ENCODE peak calls at places on chromosomes 4 and X, in seven cellular contexts. One of them, this sample, is unnamed.

GRCh38 chr4:150593996-150594395 is 12.0 kb downstream of the MAB21L2 start:
- DNase-seq in tibial nerve: no peak
- DNase-seq in esophagus squamous epithelium: no peak
- DNase-seq in spleen: no peak
- DNase-seq in breast epithelium: no peak
- DNase-seq in heart left ventricle: no peak
- DNase-seq in body of pancreas: no peak
- DNase-seq in this sample: no peak

GRCh38 chr4:74055498-74055897 is 17.0 kb upstream of the CXCL3 start:
- DNase-seq in spleen: no peak
- DNase-seq in body of pancreas: no peak
- DNase-seq in heart left ventricle: no peak
- DNase-seq in tibial nerve: no peak
- DNase-seq in breast epithelium: no peak
- DNase-seq in esophagus squamous epithelium: no peak
- DNase-seq in this sample: no peak

GRCh38 chr4:140187316-140187695 is 33.3 kb upstream of the MAML3 start:
- DNase-seq in spleen: no peak
- DNase-seq in tibial nerve: no peak
- DNase-seq in breast epithelium: no peak
- DNase-seq in body of pancreas: no peak
- DNase-seq in heart left ventricle: no peak
- DNase-seq in esophagus squamous epithelium: no peak
- DNase-seq in this sample: no peak

GRCh38 chr4:153393397-153393796 is 48.9 kb downstream of the MND1 start:
- DNase-seq in breast epithelium: no peak
- DNase-seq in body of pancreas: no peak
- DNase-seq in spleen: no peak
- DNase-seq in esophagus squamous epithelium: no peak
- DNase-seq in heart left ventricle: no peak
- DNase-seq in tibial nerve: no peak
- DNase-seq in this sample: no peak

GRCh38 chr4:3122081-3122563 is 47.6 kb downstream of the HTT start:
- DNase-seq in esophagus squamous epithelium: no peak
- DNase-seq in tibial nerve: no peak
- DNase-seq in body of pancreas: no peak
- DNase-seq in breast epithelium: no peak
- DNase-seq in spleen: no peak
- DNase-seq in heart left ventricle: no peak
- DNase-seq in this sample: no peak

GRCh38 chr4:182093947-182094346 is 149.3 kb upstream of the TENM3 start:
- DNase-seq in tibial nerve: no peak
- DNase-seq in heart left ventricle: no peak
- DNase-seq in spleen: no peak
- DNase-seq in breast epithelium: no peak
- DNase-seq in esophagus squamous epithelium: no peak
- DNase-seq in body of pancreas: no peak
- DNase-seq in this sample: no peak

GRCh38 chr4:182206916-182207315 is 36.3 kb upstream of the TENM3 start:
- DNase-seq in spleen: no peak
- DNase-seq in tibial nerve: no peak
- DNase-seq in breast epithelium: no peak
- DNase-seq in esophagus squamous epithelium: no peak
- DNase-seq in body of pancreas: no peak
- DNase-seq in heart left ventricle: no peak
- DNase-seq in this sample: no peak

GRCh38 chr4:155377281-155377680 is 516 bp upstream of the MAP9 start:
- DNase-seq in esophagus squamous epithelium: no peak
- DNase-seq in tibial nerve: no peak
- DNase-seq in heart left ventricle: no peak
- DNase-seq in spleen: no peak
- DNase-seq in body of pancreas: no peak
- DNase-seq in breast epithelium: no peak
- DNase-seq in this sample: no peak

GRCh38 chr4:139746430-139746829 is 80.8 kb downstream of the MGST2 start:
- DNase-seq in spleen: no peak
- DNase-seq in body of pancreas: no peak
- DNase-seq in breast epithelium: no peak
- DNase-seq in tibial nerve: no peak
- DNase-seq in heart left ventricle: no peak
- DNase-seq in esophagus squamous epithelium: no peak
- DNase-seq in this sample: no peak

GRCh38 chrX:49060914-49061313 is 2.1 kb downstream of the CCDC120 start:
- DNase-seq in heart left ventricle: no peak
- DNase-seq in esophagus squamous epithelium: no peak
- DNase-seq in tibial nerve: no peak
- DNase-seq in body of pancreas: no peak
- DNase-seq in breast epithelium: no peak
- DNase-seq in spleen: no peak
- DNase-seq in this sample: no peak

GRCh38 chr4:2069986-2070385 is 10.9 kb downstream of the NAT8L start:
- DNase-seq in heart left ventricle: peak
- DNase-seq in esophagus squamous epithelium: no peak
- DNase-seq in spleen: peak
- DNase-seq in tibial nerve: no peak
- DNase-seq in body of pancreas: no peak
- DNase-seq in breast epithelium: no peak
- DNase-seq in this sample: no peak

GRCh38 chr4:155974957-155975356 is 21.3 kb upstream of the CTSO start:
- DNase-seq in breast epithelium: no peak
- DNase-seq in tibial nerve: no peak
- DNase-seq in body of pancreas: no peak
- DNase-seq in heart left ventricle: no peak
- DNase-seq in esophagus squamous epithelium: no peak
- DNase-seq in spleen: no peak
- DNase-seq in this sample: no peak

GRCh38 chrX:47643926-47644325 is 6.4 kb downstream of the ELK1 start:
- DNase-seq in tibial nerve: no peak
- DNase-seq in breast epithelium: no peak
- DNase-seq in spleen: no peak
- DNase-seq in body of pancreas: no peak
- DNase-seq in esophagus squamous epithelium: no peak
- DNase-seq in heart left ventricle: no peak
- DNase-seq in this sample: no peak

GRCh38 chr4:140928880-140929279 is 172.7 kb upstream of the TBC1D9 start:
- DNase-seq in heart left ventricle: no peak
- DNase-seq in body of pancreas: no peak
- DNase-seq in breast epithelium: no peak
- DNase-seq in esophagus squamous epithelium: no peak
- DNase-seq in spleen: no peak
- DNase-seq in tibial nerve: no peak
- DNase-seq in this sample: no peak

GRCh38 chrX:117522725-117523700 is 593.6 kb downstream of the KLHL13 start:
- DNase-seq in breast epithelium: no peak
- DNase-seq in body of pancreas: peak
- DNase-seq in tibial nerve: no peak
- DNase-seq in heart left ventricle: no peak
- DNase-seq in spleen: no peak
- DNase-seq in esophagus squamous epithelium: no peak
- DNase-seq in this sample: no peak

GRCh38 chr4:75919914-75920313 is 17.7 kb upstream of the PPEF2 start:
- DNase-seq in heart left ventricle: peak
- DNase-seq in spleen: no peak
- DNase-seq in esophagus squamous epithelium: no peak
- DNase-seq in breast epithelium: no peak
- DNase-seq in body of pancreas: no peak
- DNase-seq in tibial nerve: no peak
- DNase-seq in this sample: no peak

GRCh38 chrX:107721966-107722707 is 53.5 kb downstream of the TSC22D3 start:
- DNase-seq in esophagus squamous epithelium: no peak
- DNase-seq in spleen: peak
- DNase-seq in tibial nerve: no peak
- DNase-seq in heart left ventricle: no peak
- DNase-seq in body of pancreas: no peak
- DNase-seq in breast epithelium: no peak
- DNase-seq in this sample: no peak

GRCh38 chrX:149392896-149393295 is 112.2 kb downstream of the IDS start:
- DNase-seq in body of pancreas: no peak
- DNase-seq in heart left ventricle: no peak
- DNase-seq in esophagus squamous epithelium: no peak
- DNase-seq in spleen: no peak
- DNase-seq in breast epithelium: no peak
- DNase-seq in tibial nerve: no peak
- DNase-seq in this sample: no peak

GRCh38 chrX:41923925-41924693 is 755 bp upstream of the CASK start:
- DNase-seq in heart left ventricle: no peak
- DNase-seq in breast epithelium: peak
- DNase-seq in spleen: peak
- DNase-seq in tibial nerve: peak
- DNase-seq in body of pancreas: peak
- DNase-seq in esophagus squamous epithelium: no peak
- DNase-seq in this sample: no peak

GRCh38 chrX:153818571-153819397 is 11.6 kb downstream of the PDZD4 start:
- DNase-seq in esophagus squamous epithelium: no peak
- DNase-seq in spleen: peak
- DNase-seq in heart left ventricle: no peak
- DNase-seq in breast epithelium: no peak
- DNase-seq in tibial nerve: no peak
- DNase-seq in body of pancreas: no peak
- DNase-seq in this sample: no peak

GRCh38 chr4:169024762-169025161 is 14.7 kb upstream of the CBR4 start:
- DNase-seq in heart left ventricle: no peak
- DNase-seq in spleen: no peak
- DNase-seq in esophagus squamous epithelium: no peak
- DNase-seq in breast epithelium: no peak
- DNase-seq in tibial nerve: peak
- DNase-seq in body of pancreas: no peak
- DNase-seq in this sample: no peak

GRCh38 chrX:120559799-120560198 is 963 bp downstream of the CUL4B start:
- DNase-seq in breast epithelium: no peak
- DNase-seq in body of pancreas: no peak
- DNase-seq in tibial nerve: no peak
- DNase-seq in spleen: no peak
- DNase-seq in heart left ventricle: no peak
- DNase-seq in esophagus squamous epithelium: no peak
- DNase-seq in this sample: no peak

GRCh38 chr4:154234576-154234975 is 257.0 kb downstream of the DCHS2 start:
- DNase-seq in tibial nerve: no peak
- DNase-seq in esophagus squamous epithelium: no peak
- DNase-seq in spleen: no peak
- DNase-seq in heart left ventricle: no peak
- DNase-seq in breast epithelium: no peak
- DNase-seq in body of pancreas: no peak
- DNase-seq in this sample: no peak

DNA sequence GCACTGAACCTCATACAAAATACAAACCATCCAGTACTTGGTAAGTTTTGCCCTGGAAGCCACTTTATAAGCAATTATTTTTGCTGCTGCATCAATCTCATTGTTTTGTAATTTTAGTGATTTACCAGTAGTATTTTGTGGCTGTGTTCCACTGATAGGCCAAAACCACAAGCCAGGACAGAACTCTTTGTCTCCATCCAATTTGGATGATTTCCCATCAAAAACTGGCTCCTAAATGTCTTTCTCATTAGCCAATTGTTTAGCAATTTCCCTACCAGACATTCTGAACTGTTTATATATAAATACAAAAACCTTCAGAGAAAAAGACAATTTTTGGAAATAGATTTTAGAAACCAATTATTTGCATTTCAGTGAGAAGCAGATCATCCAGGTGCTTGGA is 4.4 kb downstream of the GSPT2 start:
- DNase-seq in body of pancreas: no peak
- DNase-seq in esophagus squamous epithelium: no peak
- DNase-seq in heart left ventricle: no peak
- DNase-seq in tibial nerve: no peak
- DNase-seq in breast epithelium: no peak
- DNase-seq in spleen: no peak
- DNase-seq in this sample: no peak
- TF ChIP-seq CTCF in body of pancreas: no peak
- TF ChIP-seq CTCF in esophagus squamous epithelium: no peak
- TF ChIP-seq CTCF in heart left ventricle: no peak
- TF ChIP-seq CTCF in tibial nerve: no peak
- TF ChIP-seq CTCF in breast epithelium: no peak
- TF ChIP-seq CTCF in spleen: no peak
- TF ChIP-seq CTCF in this sample: no peak

GRCh38 chr4:125313989-125314602 is 659 bp upstream of the FAT4 start:
- DNase-seq in spleen: no peak
- DNase-seq in esophagus squamous epithelium: no peak
- DNase-seq in body of pancreas: no peak
- DNase-seq in breast epithelium: no peak
- DNase-seq in tibial nerve: peak
- DNase-seq in heart left ventricle: no peak
- DNase-seq in this sample: no peak

GRCh38 chr4:125313497-125313896 is 1.3 kb upstream of the FAT4 start:
- DNase-seq in breast epithelium: no peak
- DNase-seq in heart left ventricle: no peak
- DNase-seq in body of pancreas: no peak
- DNase-seq in tibial nerve: peak
- DNase-seq in esophagus squamous epithelium: no peak
- DNase-seq in spleen: no peak
- DNase-seq in this sample: peak

GRCh38 chr4:125315571-125316390 is 1.0 kb downstream of the FAT4 start:
- DNase-seq in body of pancreas: peak
- DNase-seq in tibial nerve: peak
- DNase-seq in esophagus squamous epithelium: no peak
- DNase-seq in breast epithelium: no peak
- DNase-seq in heart left ventricle: peak
- DNase-seq in spleen: peak
- DNase-seq in this sample: peak

GRCh38 chr4:125316391-125316780 is 1.6 kb downstream of the FAT4 start:
- DNase-seq in breast epithelium: no peak
- DNase-seq in tibial nerve: peak
- DNase-seq in body of pancreas: peak
- DNase-seq in spleen: peak
- DNase-seq in esophagus squamous epithelium: no peak
- DNase-seq in heart left ventricle: peak
- DNase-seq in this sample: peak

GRCh38 chr4:125314676-125315570 is at the start of gene FAT4:
- DNase-seq in spleen: peak
- DNase-seq in esophagus squamous epithelium: peak
- DNase-seq in tibial nerve: peak
- DNase-seq in heart left ventricle: peak
- DNase-seq in breast epithelium: peak
- DNase-seq in body of pancreas: peak
- DNase-seq in this sample: peak
- TF ChIP-seq POLR2A in spleen: peak
- TF ChIP-seq POLR2A in esophagus squamous epithelium: peak
- TF ChIP-seq POLR2A in tibial nerve: peak
- TF ChIP-seq POLR2A in heart left ventricle: peak
- TF ChIP-seq POLR2A in breast epithelium: peak
- TF ChIP-seq POLR2A in body of pancreas: no peak
- TF ChIP-seq POLR2A in this sample: no peak

GRCh38 chrX:103520391-103520790 is 1.1 kb upstream of the RAB40A start:
- DNase-seq in heart left ventricle: no peak
- DNase-seq in breast epithelium: no peak
- DNase-seq in tibial nerve: no peak
- DNase-seq in esophagus squamous epithelium: no peak
- DNase-seq in spleen: no peak
- DNase-seq in body of pancreas: no peak
- DNase-seq in this sample: no peak
- H3K4me3 ChIP-seq in heart left ventricle: no peak
- H3K4me3 ChIP-seq in breast epithelium: no peak
- H3K4me3 ChIP-seq in tibial nerve: no peak
- H3K4me3 ChIP-seq in esophagus squamous epithelium: no peak
- H3K4me3 ChIP-seq in spleen: no peak
- H3K4me3 ChIP-seq in body of pancreas: no peak
- H3K4me3 ChIP-seq in this sample: no peak

GRCh38 chr4:118004088-118004487 is 30.2 kb upstream of the NDST3 start:
- DNase-seq in spleen: no peak
- DNase-seq in heart left ventricle: no peak
- DNase-seq in breast epithelium: no peak
- DNase-seq in tibial nerve: no peak
- DNase-seq in esophagus squamous epithelium: no peak
- DNase-seq in body of pancreas: no peak
- DNase-seq in this sample: no peak

GRCh38 chr4:118005883-118006282 is 28.4 kb upstream of the NDST3 start:
- DNase-seq in spleen: no peak
- DNase-seq in body of pancreas: no peak
- DNase-seq in esophagus squamous epithelium: no peak
- DNase-seq in heart left ventricle: no peak
- DNase-seq in tibial nerve: no peak
- DNase-seq in breast epithelium: no peak
- DNase-seq in this sample: no peak
- TF ChIP-seq CTCF in spleen: no peak
- TF ChIP-seq CTCF in body of pancreas: no peak
- TF ChIP-seq CTCF in esophagus squamous epithelium: no peak
- TF ChIP-seq CTCF in heart left ventricle: no peak
- TF ChIP-seq CTCF in tibial nerve: no peak
- TF ChIP-seq CTCF in breast epithelium: no peak
- TF ChIP-seq CTCF in this sample: no peak

This sample was measured in lower leg skin.